ENCODE peak calls at places on chromosome 20, in seven cellular contexts. One of them, this sample, is unnamed.

GRCh38 chr20:9592419-9592818 is 78.0 kb downstream of the LAMP5 start:
- DNase-seq in sigmoid colon: no peak
- DNase-seq in ovary: no peak
- DNase-seq in Peyer's patch: no peak
- DNase-seq in H1: no peak
- DNase-seq in upper lobe of left lung: no peak
- DNase-seq in body of pancreas: no peak
- DNase-seq in this sample: no peak

GRCh38 chr20:54506643-54507042 is 31.2 kb downstream of the DOK5 start:
- DNase-seq in Peyer's patch: no peak
- DNase-seq in body of pancreas: no peak
- DNase-seq in sigmoid colon: no peak
- DNase-seq in ovary: no peak
- DNase-seq in upper lobe of left lung: no peak
- DNase-seq in H1: no peak
- DNase-seq in this sample: no peak

GRCh38 chr20:11453430-11453829 is 464.3 kb upstream of the BTBD3 start:
- DNase-seq in sigmoid colon: no peak
- DNase-seq in upper lobe of left lung: no peak
- DNase-seq in ovary: no peak
- DNase-seq in H1: no peak
- DNase-seq in Peyer's patch: no peak
- DNase-seq in body of pancreas: no peak
- DNase-seq in this sample: no peak

GRCh38 chr20:16701296-16701695 is 28.5 kb upstream of the SNRPB2 start:
- DNase-seq in body of pancreas: peak
- DNase-seq in Peyer's patch: no peak
- DNase-seq in sigmoid colon: no peak
- DNase-seq in ovary: no peak
- DNase-seq in H1: no peak
- DNase-seq in upper lobe of left lung: no peak
- DNase-seq in this sample: no peak

GRCh38 chr20:45972500-45973183 is 639 bp upstream of the ZNF335 start:
- DNase-seq in sigmoid colon: peak
- DNase-seq in upper lobe of left lung: no peak
- DNase-seq in Peyer's patch: peak
- DNase-seq in ovary: peak
- DNase-seq in body of pancreas: peak
- DNase-seq in H1: no peak
- DNase-seq in this sample: no peak

GRCh38 chr20:62818592-62819493 is 2.0 kb downstream of the COL9A3 start:
- DNase-seq in H1: no peak
- DNase-seq in upper lobe of left lung: peak
- DNase-seq in Peyer's patch: no peak
- DNase-seq in body of pancreas: peak
- DNase-seq in ovary: peak
- DNase-seq in sigmoid colon: peak
- DNase-seq in this sample: no peak

GRCh38 chr20:14972690-14973089 is 635.3 kb upstream of the FLRT3 start:
- DNase-seq in upper lobe of left lung: no peak
- DNase-seq in sigmoid colon: no peak
- DNase-seq in ovary: no peak
- DNase-seq in body of pancreas: no peak
- DNase-seq in H1: no peak
- DNase-seq in Peyer's patch: no peak
- DNase-seq in this sample: no peak

GRCh38 chr20:10249048-10249770 is 30.6 kb downstream of the SNAP25 start:
- DNase-seq in ovary: no peak
- DNase-seq in H1: no peak
- DNase-seq in body of pancreas: peak
- DNase-seq in Peyer's patch: no peak
- DNase-seq in sigmoid colon: no peak
- DNase-seq in upper lobe of left lung: no peak
- DNase-seq in this sample: no peak

GRCh38 chr20:25039697-25040437 is 18.1 kb downstream of the ACSS1 start:
- DNase-seq in upper lobe of left lung: no peak
- DNase-seq in H1: no peak
- DNase-seq in Peyer's patch: peak
- DNase-seq in sigmoid colon: peak
- DNase-seq in body of pancreas: peak
- DNase-seq in ovary: peak
- DNase-seq in this sample: peak

GRCh38 chr20:17613328-17614175 is 43.7 kb downstream of the DSTN start:
- DNase-seq in ovary: no peak
- DNase-seq in H1: no peak
- DNase-seq in sigmoid colon: peak
- DNase-seq in body of pancreas: peak
- DNase-seq in Peyer's patch: peak
- DNase-seq in upper lobe of left lung: peak
- DNase-seq in this sample: no peak

GRCh38 chr20:4972506-4973251 is 28.6 kb downstream of the SLC23A2 start:
- DNase-seq in H1: no peak
- DNase-seq in body of pancreas: no peak
- DNase-seq in sigmoid colon: no peak
- DNase-seq in ovary: no peak
- DNase-seq in upper lobe of left lung: no peak
- DNase-seq in Peyer's patch: no peak
- DNase-seq in this sample: no peak

GRCh38 chr20:33648396-33649004 is 13.6 kb upstream of the C20orf144 start:
- DNase-seq in body of pancreas: no peak
- DNase-seq in ovary: no peak
- DNase-seq in sigmoid colon: no peak
- DNase-seq in H1: no peak
- DNase-seq in Peyer's patch: no peak
- DNase-seq in upper lobe of left lung: no peak
- DNase-seq in this sample: peak

GRCh38 chr20:33561981-33562601 is 72.2 kb downstream of the CBFA2T2 start:
- DNase-seq in sigmoid colon: peak
- DNase-seq in H1: no peak
- DNase-seq in upper lobe of left lung: no peak
- DNase-seq in ovary: peak
- DNase-seq in Peyer's patch: peak
- DNase-seq in body of pancreas: peak
- DNase-seq in this sample: peak

GRCh38 chr20:51906694-51907093 is 104.4 kb upstream of the SALL4 start:
- DNase-seq in Peyer's patch: no peak
- DNase-seq in body of pancreas: no peak
- DNase-seq in ovary: no peak
- DNase-seq in H1: no peak
- DNase-seq in upper lobe of left lung: no peak
- DNase-seq in sigmoid colon: no peak
- DNase-seq in this sample: no peak

GRCh38 chr20:39004508-39004907 is 42.4 kb downstream of the DHX35 start:
- DNase-seq in sigmoid colon: no peak
- DNase-seq in body of pancreas: peak
- DNase-seq in H1: no peak
- DNase-seq in ovary: no peak
- DNase-seq in upper lobe of left lung: no peak
- DNase-seq in Peyer's patch: peak
- DNase-seq in this sample: no peak

GRCh38 chr20:58652606-58653303 is 1.7 kb downstream of the STX16 start:
- DNase-seq in body of pancreas: no peak
- DNase-seq in upper lobe of left lung: no peak
- DNase-seq in sigmoid colon: no peak
- DNase-seq in H1: no peak
- DNase-seq in Peyer's patch: no peak
- DNase-seq in ovary: no peak
- DNase-seq in this sample: no peak

GRCh38 chr20:12110711-12111110 is 193.0 kb downstream of the BTBD3 start:
- DNase-seq in Peyer's patch: no peak
- DNase-seq in upper lobe of left lung: no peak
- DNase-seq in ovary: no peak
- DNase-seq in sigmoid colon: no peak
- DNase-seq in H1: no peak
- DNase-seq in body of pancreas: no peak
- DNase-seq in this sample: no peak

GRCh38 chr20:17725094-17725835 is 25.5 kb downstream of the BANF2 start:
- DNase-seq in Peyer's patch: no peak
- DNase-seq in ovary: no peak
- DNase-seq in H1: no peak
- DNase-seq in sigmoid colon: no peak
- DNase-seq in body of pancreas: peak
- DNase-seq in upper lobe of left lung: peak
- DNase-seq in this sample: no peak

GRCh38 chr20:48440916-48441315 is 386.9 kb downstream of the PREX1 start:
- DNase-seq in sigmoid colon: no peak
- DNase-seq in body of pancreas: no peak
- DNase-seq in H1: no peak
- DNase-seq in Peyer's patch: no peak
- DNase-seq in upper lobe of left lung: no peak
- DNase-seq in ovary: no peak
- DNase-seq in this sample: no peak

GRCh38 chr20:47790032-47790965 is 5.0 kb upstream of the SULF2 start:
- DNase-seq in H1: no peak
- DNase-seq in upper lobe of left lung: no peak
- DNase-seq in Peyer's patch: no peak
- DNase-seq in sigmoid colon: no peak
- DNase-seq in ovary: no peak
- DNase-seq in body of pancreas: no peak
- DNase-seq in this sample: no peak

GRCh38 chr20:51978081-51978501 is 175.8 kb upstream of the SALL4 start:
- DNase-seq in H1: no peak
- DNase-seq in Peyer's patch: no peak
- DNase-seq in body of pancreas: no peak
- DNase-seq in upper lobe of left lung: no peak
- DNase-seq in ovary: no peak
- DNase-seq in sigmoid colon: no peak
- DNase-seq in this sample: no peak

GRCh38 chr20:57260959-57261357 is 5.5 kb downstream of the BMP7 start:
- DNase-seq in H1: no peak
- DNase-seq in upper lobe of left lung: no peak
- DNase-seq in body of pancreas: no peak
- DNase-seq in sigmoid colon: no peak
- DNase-seq in ovary: no peak
- DNase-seq in Peyer's patch: no peak
- DNase-seq in this sample: no peak

GRCh38 chr20:5020760-5021159 is 19.4 kb upstream of the SLC23A2 start:
- DNase-seq in body of pancreas: no peak
- DNase-seq in H1: no peak
- DNase-seq in Peyer's patch: no peak
- DNase-seq in sigmoid colon: no peak
- DNase-seq in upper lobe of left lung: no peak
- DNase-seq in ovary: no peak
- DNase-seq in this sample: no peak

GRCh38 chr20:11502051-11502450 is 415.6 kb upstream of the BTBD3 start:
- DNase-seq in upper lobe of left lung: no peak
- DNase-seq in sigmoid colon: no peak
- DNase-seq in ovary: no peak
- DNase-seq in body of pancreas: no peak
- DNase-seq in H1: no peak
- DNase-seq in Peyer's patch: no peak
- DNase-seq in this sample: no peak

GRCh38 chr20:61696181-61696735 is 369.4 kb downstream of the TAF4 start:
- DNase-seq in Peyer's patch: no peak
- DNase-seq in upper lobe of left lung: no peak
- DNase-seq in H1: no peak
- DNase-seq in sigmoid colon: no peak
- DNase-seq in body of pancreas: no peak
- DNase-seq in ovary: no peak
- DNase-seq in this sample: no peak

GRCh38 chr20:34872604-34873224 is at the start of gene GGT7:
- DNase-seq in sigmoid colon: peak
- DNase-seq in Peyer's patch: peak
- DNase-seq in body of pancreas: peak
- DNase-seq in H1: peak
- DNase-seq in upper lobe of left lung: peak
- DNase-seq in ovary: peak
- DNase-seq in this sample: peak
- TF ChIP-seq POLR2A in sigmoid colon: no peak
- TF ChIP-seq POLR2A in Peyer's patch: peak
- TF ChIP-seq POLR2A in body of pancreas: peak
- TF ChIP-seq POLR2A in H1: peak
- TF ChIP-seq POLR2A in upper lobe of left lung: peak
- TF ChIP-seq POLR2A in ovary: no peak
- TF ChIP-seq POLR2A in this sample: no peak

DNA sequence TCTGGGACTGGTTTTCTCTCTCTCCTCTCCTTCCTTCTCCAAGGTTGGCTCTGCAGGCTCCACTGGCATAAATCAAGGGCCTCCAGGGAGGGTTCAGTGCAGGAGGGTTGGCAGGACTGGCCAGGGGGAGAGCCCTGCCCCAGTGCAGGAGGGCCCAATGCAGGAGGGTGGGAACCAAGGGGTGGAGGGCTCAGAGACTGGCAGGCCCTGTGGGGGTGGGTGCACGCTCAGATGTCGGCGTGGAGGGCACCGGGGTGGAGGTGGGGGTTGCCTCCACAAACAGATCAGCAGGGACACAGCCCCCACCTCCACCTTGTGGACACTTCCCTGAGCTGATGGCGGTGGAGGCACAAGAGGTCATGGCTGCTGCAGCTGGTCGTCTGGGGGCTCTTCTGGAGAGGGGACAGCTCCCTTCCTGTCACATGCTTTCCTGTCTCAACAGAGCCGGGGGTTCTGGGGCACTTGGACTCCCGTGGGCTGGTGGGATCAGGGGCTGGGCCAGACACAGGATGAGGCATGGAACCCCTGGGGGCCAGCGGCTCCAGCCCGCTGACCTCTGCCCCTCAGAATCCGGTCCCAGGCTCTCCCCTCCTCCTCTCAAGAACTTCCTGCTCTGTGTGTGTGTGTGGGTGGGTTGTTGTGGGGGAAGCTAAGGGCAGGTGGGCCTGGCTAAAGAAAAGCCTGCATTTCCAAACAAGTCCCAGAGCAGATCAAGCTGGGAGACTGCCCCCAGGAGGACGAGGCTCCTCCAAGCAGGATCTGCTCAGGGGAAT is 2.7 kb upstream of the ABHD16B start:
- DNase-seq in ovary: peak
- DNase-seq in sigmoid colon: no peak
- DNase-seq in H1: peak
- DNase-seq in upper lobe of left lung: peak
- DNase-seq in Peyer's patch: no peak
- DNase-seq in body of pancreas: no peak
- DNase-seq in this sample: peak
- H3K27ac ChIP-seq in ovary: peak
- H3K27ac ChIP-seq in sigmoid colon: peak
- H3K27ac ChIP-seq in H1: no peak
- H3K27ac ChIP-seq in upper lobe of left lung: peak
- H3K27ac ChIP-seq in Peyer's patch: peak
- H3K27ac ChIP-seq in body of pancreas: no peak
- H3K27ac ChIP-seq in this sample: peak

GRCh38 chr20:41538810-41539596 is 79.2 kb downstream of the CHD6 start:
- DNase-seq in ovary: no peak
- DNase-seq in Peyer's patch: no peak
- DNase-seq in sigmoid colon: no peak
- DNase-seq in H1: no peak
- DNase-seq in upper lobe of left lung: no peak
- DNase-seq in body of pancreas: no peak
- DNase-seq in this sample: no peak
- TF ChIP-seq POLR2A in ovary: no peak
- TF ChIP-seq POLR2A in Peyer's patch: no peak
- TF ChIP-seq POLR2A in sigmoid colon: no peak
- TF ChIP-seq POLR2A in H1: no peak
- TF ChIP-seq POLR2A in upper lobe of left lung: no peak
- TF ChIP-seq POLR2A in body of pancreas: no peak
- TF ChIP-seq POLR2A in this sample: no peak

DNA sequence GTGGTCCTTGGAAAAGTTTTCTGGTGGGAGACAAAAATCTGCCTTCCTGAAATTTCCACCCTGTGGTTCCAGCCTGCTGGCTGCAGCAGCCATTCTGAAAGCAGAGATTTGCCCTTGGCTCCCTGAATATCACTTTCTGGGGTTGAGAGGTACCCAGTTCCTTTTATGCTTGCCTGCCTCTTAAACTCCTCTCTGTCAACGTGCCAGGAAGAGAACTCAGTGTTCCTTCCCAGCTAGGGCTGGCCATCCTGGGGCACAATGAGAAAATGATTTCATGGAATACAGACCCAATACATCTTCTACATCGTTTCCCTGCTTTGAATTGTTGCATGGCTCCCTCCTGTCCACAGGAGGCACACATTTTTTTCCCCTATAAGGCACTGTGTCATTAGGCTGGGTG is 1.6 kb upstream of the DSN1 start:
- DNase-seq in sigmoid colon: no peak
- DNase-seq in ovary: no peak
- DNase-seq in upper lobe of left lung: no peak
- DNase-seq in Peyer's patch: no peak
- DNase-seq in body of pancreas: no peak
- DNase-seq in H1: no peak
- DNase-seq in this sample: no peak
- H3K27ac ChIP-seq in sigmoid colon: peak
- H3K27ac ChIP-seq in ovary: peak
- H3K27ac ChIP-seq in upper lobe of left lung: peak
- H3K27ac ChIP-seq in Peyer's patch: no peak
- H3K27ac ChIP-seq in body of pancreas: no peak
- H3K27ac ChIP-seq in H1: no peak
- H3K27ac ChIP-seq in this sample: peak

This sample was measured in suprapubic skin.